ENCODE peak calls at places on chromosomes 16 and 17, in seven cellular contexts. G, X, C, S, F, R and H are unnamed samples. For H3K9me3, the result is how much of the 10 kb centered on the place peaks cover.

GRCh38 chr17:61422116-61422799 is 22.6 kb downstream of the TBX2 start:
- DNase-seq in G (no peak), F (no peak), X (no peak), C (no peak), R (no peak), S (no peak), H (no peak)

GRCh38 chr16:5056347-5056746 is 9.4 kb downstream of the C16orf89 start:
- DNase-seq in R (no peak), X (no peak), C (peak), F (no peak), G (no peak), S (peak), H (no peak)

GRCh38 chr16:88770459-88771293 is 14.3 kb downstream of the PIEZO1 start:
- DNase-seq in F (no peak), C (no peak), G (peak), R (peak), S (no peak), X (peak), H (no peak)

GRCh38 chr16:73172621-73173312 is 124.8 kb upstream of the ZFHX3 start:
- DNase-seq in X (peak), R (peak), F (no peak), G (no peak), C (no peak), S (no peak), H (no peak)

GRCh38 chr17:44359001-44359400 is 4.7 kb downstream of the FAM171A2 start:
- DNase-seq in G (no peak), F (no peak), R (no peak), X (no peak), C (no peak), S (no peak), H (no peak)

GRCh38 chr17:38415250-38416194 is 12.7 kb upstream of the ARHGAP23 start:
- DNase-seq in R (peak), C (no peak), S (no peak), X (no peak), F (no peak), G (no peak), H (no peak)

GRCh38 chr17:38730526-38731379 is 612 bp downstream of the CISD3 start:
- DNase-seq in F (no peak), S (peak), G (no peak), C (no peak), R (peak), X (peak), H (no peak)

GRCh38 chr16:53098526-53099317 is 43.9 kb downstream of the CHD9 start:
- DNase-seq in G (peak), R (peak), S (peak), C (peak), F (peak), X (peak), H (peak)

GRCh38 chr16:81752225-81752875 is 26.7 kb upstream of the PLCG2 start:
- DNase-seq in G (no peak), R (no peak), X (peak), C (no peak), S (no peak), F (no peak), H (no peak)

GRCh38 chr17:64262422-64263260 is at the start of gene TEX2:
- DNase-seq in C (peak), X (peak), G (no peak), R (peak), S (peak), F (peak), H (peak)

GRCh38 chr16:62077998-62078397 is 41.8 kb upstream of the CDH8 start:
- DNase-seq in X (no peak), C (no peak), R (no peak), F (no peak), G (peak), S (no peak), H (no peak)

GRCh38 chr17:6420173-6420641 is 14.7 kb downstream of the AIPL1 start:
- DNase-seq in G (no peak), F (no peak), S (peak), R (peak), C (no peak), X (no peak), H (no peak)

GRCh38 chr16:27434141-27435051 is 32.4 kb downstream of the IL21R start:
- DNase-seq in X (no peak), R (no peak), G (no peak), C (no peak), S (no peak), F (no peak), H (no peak)

GRCh38 chr17:39543176-39543575 is 64.5 kb downstream of the NEUROD2 start:
- DNase-seq in C (no peak), G (no peak), X (no peak), S (no peak), R (no peak), F (no peak), H (no peak)

GRCh38 chr17:2025622-2026309 is 632 bp upstream of the RTN4RL1 start:
- DNase-seq in S (peak), C (no peak), F (no peak), R (peak), G (peak), X (peak), H (no peak)

GRCh38 chr17:32192379-32192778 is 50.1 kb downstream of the RHOT1 start:
- DNase-seq in C (no peak), S (no peak), F (no peak), R (peak), G (no peak), X (no peak), H (no peak)

GRCh38 chr17:61669522-61669921 is 78.5 kb upstream of the NACA2 start:
- DNase-seq in S (no peak), X (no peak), C (no peak), G (no peak), F (no peak), R (no peak), H (no peak)

GRCh38 chr17:80725532-80725931 is 180.9 kb downstream of the RPTOR start:
- DNase-seq in R (peak), G (no peak), F (no peak), S (no peak), X (no peak), C (no peak), H (no peak)

GRCh38 chr17:69335018-69335417 is 8.1 kb upstream of the ABCA5 start:
- DNase-seq in G (no peak), R (peak), C (no peak), S (peak), F (no peak), X (no peak), H (no peak)

GRCh38 chr17:57256708-57257112 is 387 bp downstream of the MSI2 start:
- DNase-seq in F (peak), X (peak), S (peak), G (no peak), R (peak), C (no peak), H (no peak)

GRCh38 chr17:13106171-13106570 is 88.3 kb upstream of the ELAC2 start:
- DNase-seq in R (no peak), F (no peak), S (no peak), G (no peak), C (no peak), X (no peak), H (no peak)

GRCh38 chr17:78883090-78883532 is 19.9 kb downstream of the CEP295NL start:
- DNase-seq in G (no peak), F (no peak), C (no peak), R (peak), X (peak), S (peak), H (no peak)

GRCh38 chr17:73342057-73342522 is 30.3 kb upstream of the CDC42EP4 start:
- DNase-seq in C (no peak), G (peak), F (no peak), S (no peak), X (peak), R (peak), H (no peak)

GRCh38 chr16:57668630-57669475 is 747 bp downstream of the ADGRG3 start:
- DNase-seq in S (no peak), G (no peak), C (no peak), R (no peak), X (no peak), F (no peak), H (no peak)

GRCh38 chr16:5512037-5512436 is 414.4 kb upstream of the EEF2KMT start:
- DNase-seq in R (no peak), S (no peak), F (no peak), G (no peak), C (no peak), X (no peak), H (no peak)

GRCh38 chr17:21823130-21823529 is 130.8 kb downstream of the KCNJ18 start:
- DNase-seq in G (no peak), X (no peak), R (no peak), F (no peak), S (no peak), C (no peak), H (no peak)
- H3K9me3 ChIP-seq in G (under half), X (under half), R (under half), F (under half), S (under half), C (under half), H (under half)

GRCh38 chr16:10390330-10390729 is 4.5 kb downstream of the ATF7IP2 start:
- DNase-seq in X (no peak), S (no peak), F (no peak), R (no peak), C (no peak), G (no peak), H (no peak)

GRCh38 chr16:10388987-10389386 is 3.1 kb downstream of the ATF7IP2 start:
- DNase-seq in R (no peak), G (no peak), F (no peak), X (no peak), S (no peak), C (no peak), H (no peak)

GRCh38 chr16:10386517-10387377 is 886 bp downstream of the ATF7IP2 start:
- DNase-seq in R (peak), X (no peak), G (no peak), S (peak), F (no peak), C (peak), H (no peak)

GRCh38 chr16:10385725-10386516 is at the start of gene ATF7IP2:
- DNase-seq in C (peak), S (peak), G (peak), F (peak), R (peak), X (peak), H (peak)

DNA sequence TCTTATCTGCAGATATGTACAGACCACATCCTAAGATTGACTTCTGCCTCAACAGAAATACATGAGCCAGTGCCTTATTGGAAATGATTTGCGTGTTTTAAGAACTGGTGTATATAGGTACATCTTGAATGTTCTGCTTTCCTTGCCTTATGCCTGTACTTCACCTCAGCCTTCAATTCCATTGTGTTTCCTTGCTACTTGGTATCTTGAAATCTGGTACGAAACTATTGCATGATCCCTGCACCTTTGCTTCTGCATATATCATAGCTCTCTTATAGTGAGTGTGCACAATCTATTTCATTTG is 1.5 kb downstream of the ATF7IP2 start:
- DNase-seq in X (no peak), G (no peak), F (no peak), C (peak), S (peak), R (no peak), H (no peak)
- H3K9me3 ChIP-seq in X (under half), G (under half), F (under half), C (under half), S (under half), R (under half), H (under half)

DNA sequence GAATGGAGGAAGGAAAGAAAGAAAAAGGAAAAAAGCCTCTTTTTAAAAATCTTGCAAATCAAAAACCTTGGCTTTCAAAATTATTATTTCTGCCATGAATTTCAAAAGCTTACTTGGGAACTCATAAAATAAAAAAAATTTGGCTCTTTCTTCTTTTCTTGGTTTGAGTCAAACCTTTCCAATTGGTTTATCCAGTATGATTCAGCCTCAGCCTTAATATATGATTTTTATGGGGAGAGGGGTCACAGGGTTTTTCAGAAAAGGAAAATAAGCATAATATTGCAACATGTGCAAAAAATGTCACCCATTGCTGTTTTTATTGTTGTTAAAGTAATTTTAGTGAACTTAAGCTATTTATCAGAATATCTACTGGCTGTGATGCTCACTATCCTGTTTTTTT is 31.2 kb upstream of the HAPSTR1 start:
- DNase-seq in C (no peak), X (no peak), R (no peak), F (no peak), G (no peak), S (no peak), H (no peak)
- H3K9me3 ChIP-seq in C (under half), X (under half), R (under half), F (under half), G (under half), S (under half), H (under half)

DNA sequence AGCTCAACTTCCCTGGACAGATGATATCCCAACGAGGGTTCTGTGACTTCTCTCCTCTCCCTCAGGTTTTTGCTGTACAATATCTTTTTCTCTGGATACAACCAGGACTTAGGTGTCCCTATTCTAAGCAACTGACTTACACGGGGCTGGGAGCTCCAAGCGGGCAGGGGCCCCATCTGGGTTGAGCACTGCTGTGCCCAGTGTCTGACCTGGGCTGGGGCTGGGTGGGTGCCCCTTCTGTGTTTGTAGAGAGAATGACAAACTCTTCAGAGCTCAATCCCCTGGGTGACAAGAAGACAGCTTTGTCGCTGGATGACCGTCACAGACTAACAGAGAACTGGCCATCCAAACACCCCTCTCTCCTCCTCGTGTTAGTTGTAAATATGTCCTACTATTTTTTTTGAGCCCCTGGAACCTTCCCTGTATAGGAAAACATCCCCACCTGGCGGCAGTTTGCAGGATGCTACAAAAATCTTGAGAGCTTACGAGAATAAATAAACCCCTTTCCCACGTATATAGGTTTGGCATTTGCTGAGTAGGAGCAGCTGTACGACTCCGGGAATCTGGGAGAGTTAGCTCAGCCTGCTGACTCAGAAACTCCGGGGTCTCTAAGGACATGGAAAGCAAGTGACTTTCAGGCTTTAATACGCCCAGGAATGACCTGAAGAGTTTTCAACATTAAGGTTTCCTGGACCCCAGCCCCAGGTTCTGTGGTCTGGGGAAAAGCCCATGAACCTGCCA is 23.7 kb upstream of the RCVRN start:
- DNase-seq in S (no peak), C (no peak), G (peak), X (no peak), R (peak), F (no peak), H (no peak)
- H3K9me3 ChIP-seq in S (under half), C (under half), G (under half), X (under half), R (under half), F (under half), H (under half)

GRCh38 chr16:51723016-51723724 is 572.1 kb upstream of the SALL1 start:
- DNase-seq in X (no peak), F (no peak), S (no peak), R (no peak), C (no peak), G (no peak), H (no peak)

GRCh38 chr16:51719376-51719775 is 568.3 kb upstream of the SALL1 start:
- DNase-seq in R (no peak), C (no peak), X (no peak), S (no peak), F (no peak), G (no peak), H (no peak)

DNA sequence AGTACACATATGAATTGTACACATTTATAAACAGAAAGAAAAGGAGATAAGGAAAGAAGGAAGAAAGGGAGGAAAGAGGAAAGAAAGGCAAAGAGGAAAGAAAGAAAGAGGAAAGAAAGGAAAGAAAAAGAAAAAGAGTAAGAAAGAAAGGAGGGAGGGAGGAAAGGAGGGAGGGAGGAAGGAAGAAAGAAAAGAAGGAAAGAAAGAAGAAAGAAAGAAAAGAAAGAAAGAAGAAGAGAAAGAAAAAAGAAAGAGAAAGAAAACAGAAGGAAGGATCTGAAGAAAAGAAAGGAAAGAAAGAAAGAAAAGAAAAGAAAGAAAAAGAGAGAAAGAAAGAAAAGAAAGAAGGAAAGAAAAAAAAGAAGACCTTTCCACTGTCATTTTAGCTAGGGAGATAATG is 571.4 kb upstream of the SALL1 start:
- DNase-seq in F (no peak), S (no peak), X (no peak), G (no peak), R (no peak), C (no peak), H (no peak)
- H3K9me3 ChIP-seq in F (under half), S (under half), X (under half), G (under half), R (under half), C (under half), H (under half)

GRCh38 chr16:851209-851810 is 50.8 kb upstream of the GNG13 start:
- DNase-seq in X (no peak), S (no peak), C (no peak), R (no peak), F (no peak), G (no peak), H (no peak)

GRCh38 chr16:852451-853185 is 52.1 kb upstream of the GNG13 start:
- DNase-seq in C (no peak), G (no peak), X (no peak), S (no peak), F (no peak), R (no peak), H (no peak)

GRCh38 chr16:850668-851067 is 50.1 kb upstream of the GNG13 start:
- DNase-seq in R (no peak), X (no peak), G (no peak), F (no peak), C (no peak), S (no peak), H (no peak)

GRCh38 chr16:853306-853705 is 52.8 kb upstream of the GNG13 start:
- DNase-seq in R (no peak), F (no peak), X (no peak), G (no peak), S (no peak), C (no peak), H (no peak)

GRCh38 chr16:851871-852270 is 51.3 kb upstream of the GNG13 start:
- DNase-seq in F (no peak), G (no peak), S (no peak), X (no peak), C (no peak), R (no peak), H (no peak)
- H3K9me3 ChIP-seq in F (under half), G (under half), S (under half), X (under half), C (under half), R (under half), H (under half)

GRCh38 chr17:21823643-21824042 is 131.3 kb downstream of the KCNJ18 start:
- DNase-seq in X (no peak), G (no peak), F (no peak), C (no peak), S (no peak), R (no peak), H (no peak)
- H3K9me3 ChIP-seq in X (under half), G (under half), F (under half), C (under half), S (under half), R (under half), H (under half)